ENCODE peak calls at places on chromosomes 3 and 15, in seven cellular contexts. M is frontal cortex; U is CD4-positive, alpha-beta T cell; Y is sigmoid colon; G is lower lobe of right lung; W is neural crest cell; F is GM12892. R is an unnamed sample.

GRCh38 chr3:9750556-9751411 is 1.0 kb downstream of the OGG1 start:
- DNase-seq in M (no peak), U (no peak), Y (no peak), G (no peak), W (no peak), F (no peak), R (no peak)

GRCh38 chr3:152193673-152194267 is 75.0 kb upstream of the MBNL1 start:
- DNase-seq in M (no peak), U (no peak), Y (no peak), G (peak), W (no peak), F (no peak), R (no peak)

GRCh38 chr3:37174532-37175126 is at the start of gene LRRFIP2:
- DNase-seq in M (no peak), U (no peak), Y (no peak), G (no peak), W (no peak), F (no peak), R (no peak)

GRCh38 chr3:27253831-27254230 is 115.4 kb downstream of the NEK10 start:
- DNase-seq in M (no peak), U (no peak), Y (no peak), G (peak), W (peak), F (no peak), R (peak)

GRCh38 chr3:123652346-123652984 is 67.6 kb upstream of the HACD2 start:
- DNase-seq in M (peak), U (no peak), Y (peak), G (peak), W (peak), F (peak), R (peak)

GRCh38 chr3:67614195-67614594 is 40.2 kb downstream of the SUCLG2 start:
- DNase-seq in M (no peak), U (no peak), Y (no peak), G (no peak), W (no peak), F (no peak), R (no peak)

GRCh38 chr3:113055201-113055600 is 64.4 kb downstream of the GTPBP8 start:
- DNase-seq in M (no peak), U (no peak), Y (no peak), G (no peak), W (no peak), F (no peak), R (no peak)

GRCh38 chr15:26771168-26771916 is 1.5 kb downstream of the GABRB3 start:
- DNase-seq in M (peak), U (no peak), Y (no peak), G (no peak), W (peak), F (no peak), R (peak)

GRCh38 chr15:39431371-39431770 is 149.5 kb upstream of the THBS1 start:
- DNase-seq in M (no peak), U (no peak), Y (no peak), G (no peak), W (no peak), F (no peak), R (no peak)

GRCh38 chr3:195767792-195768191 is 43.9 kb downstream of the MUC4 start:
- DNase-seq in M (no peak), U (no peak), Y (peak), G (no peak), W (no peak), F (no peak), R (no peak)

GRCh38 chr3:129936757-129937156 is 37.8 kb upstream of the TRH start:
- DNase-seq in M (no peak), U (no peak), Y (peak), G (no peak), W (no peak), F (no peak), R (no peak)

GRCh38 chr15:65921780-65922179 is 52.5 kb downstream of the RAB11A start:
- DNase-seq in M (no peak), U (no peak), Y (no peak), G (no peak), W (no peak), F (no peak), R (no peak)

GRCh38 chr15:51203797-51204196 is 109.1 kb upstream of the TNFAIP8L3 start:
- DNase-seq in M (no peak), U (no peak), Y (no peak), G (no peak), W (no peak), F (no peak), R (no peak)

GRCh38 chr3:146214493-146214892 is 36.4 kb downstream of the PLSCR4 start:
- DNase-seq in M (no peak), U (no peak), Y (no peak), G (no peak), W (no peak), F (no peak), R (no peak)

R was measured in SK-N-DZ.